ENCODE peak calls at places on chromosome 10, in ten cellular contexts. J is HCEC 1CT; M is lower lobe of right lung; D is WERI-Rb-1; Z is substantia nigra; W is endothelial cell; Y is stimulated activated naive CD4-positive, alpha-beta T cell; A is EL; G is AG04450; L is stimulated activated CD4-positive, alpha-beta T cell treated with anti-CD3 and anti-CD28 coated beads, TNF-alpha, amount 100 ng/mL, for 4 hours. T is an unnamed sample.

GRCh38 chr10:78342787-78343186 is 309.1 kb downstream of the RPS24 start:
- DNase-seq in J (no peak), Z (no peak), G (no peak), M (no peak), L (no peak), A (no peak), W (no peak), Y (no peak), D (peak; percentile 47), T (no peak)

GRCh38 chr10:125009580-125010235 is 67.8 kb downstream of the ZRANB1 start:
- DNase-seq in W (no peak), Y (no peak), G (no peak), Z (no peak), M (peak; percentile 37), A (no peak), J (no peak), D (no peak), L (no peak), T (no peak)

GRCh38 chr10:71753091-71753959 is 20.0 kb downstream of the VSIR start:
- DNase-seq in M (peak; percentile 82), D (no peak), Y (no peak), Z (peak; percentile 39), J (no peak), W (no peak), A (no peak), G (no peak), L (no peak), T (no peak)

GRCh38 chr10:106147050-106147449 is 1017.5 kb downstream of the SORCS1 start:
- DNase-seq in A (no peak), Z (no peak), Y (no peak), L (no peak), J (no peak), D (no peak), M (no peak), W (no peak), G (no peak), T (no peak)

GRCh38 chr10:76902949-76903348 is 734.7 kb downstream of the KCNMA1 start:
- DNase-seq in G (no peak), W (peak; percentile 64), A (no peak), L (no peak), Y (no peak), M (peak; percentile 47), D (peak; percentile 80), J (no peak), Z (no peak), T (peak; percentile 25)

GRCh38 chr10:74730246-74730645 is 96.2 kb upstream of the KAT6B start:
- DNase-seq in G (no peak), L (no peak), M (no peak), Z (no peak), W (no peak), A (no peak), D (no peak), J (no peak), Y (no peak), T (no peak)

GRCh38 chr10:125003146-125003900 is 61.4 kb downstream of the ZRANB1 start:
- DNase-seq in J (no peak), M (peak; percentile 34), Z (no peak), A (no peak), W (no peak), D (no peak), G (no peak), Y (no peak), L (no peak), T (no peak)

GRCh38 chr10:6689036-6689435 is 109.0 kb upstream of the PRKCQ start:
- DNase-seq in G (no peak), W (no peak), Y (no peak), J (no peak), D (no peak), A (no peak), L (no peak), Z (no peak), M (no peak), T (peak; percentile 25)

GRCh38 chr10:9243861-9244515 is 1189.5 kb downstream of the GATA3 start:
- DNase-seq in A (no peak), J (no peak), D (peak; percentile 5), Z (no peak), L (no peak), Y (no peak), G (no peak), W (no peak), M (no peak), T (no peak)

GRCh38 chr10:78261291-78261690 is 227.6 kb downstream of the RPS24 start:
- DNase-seq in A (no peak), L (no peak), D (no peak), Y (no peak), J (no peak), G (no peak), W (no peak), Z (no peak), M (no peak), T (no peak)

GRCh38 chr10:28785018-28785417 is 107.7 kb downstream of the BAMBI start:
- DNase-seq in L (no peak), D (no peak), A (no peak), Y (no peak), J (no peak), G (no peak), Z (no peak), W (no peak), M (no peak), T (no peak)

GRCh38 chr10:33455029-33455428 is 120.6 kb upstream of the NRP1 start:
- DNase-seq in A (no peak), L (no peak), G (no peak), D (no peak), M (no peak), J (no peak), Y (no peak), Z (no peak), W (no peak), T (no peak)

GRCh38 chr10:83522881-83523386 is 616.4 kb upstream of the GHITM start:
- DNase-seq in L (no peak), M (no peak), J (no peak), Y (no peak), A (peak; percentile 68), G (no peak), Z (no peak), W (no peak), D (no peak), T (no peak)

GRCh38 chr10:17912764-17913163 is 39.0 kb upstream of the SLC39A12 start:
- DNase-seq in M (no peak), L (no peak), Y (no peak), G (no peak), J (no peak), Z (no peak), W (no peak), D (no peak), A (no peak), T (no peak)

GRCh38 chr10:18533921-18534320 is 117.5 kb downstream of the NSUN6 start:
- DNase-seq in A (no peak), D (no peak), Z (no peak), G (no peak), W (no peak), L (no peak), J (no peak), Y (no peak), M (no peak), T (no peak)

GRCh38 chr10:132133449-132134291 is 53.1 kb upstream of the DPYSL4 start:
- DNase-seq in L (no peak), M (peak; percentile 41), W (no peak), G (no peak), A (no peak), D (no peak), Z (no peak), Y (no peak), J (no peak), T (no peak)

GRCh38 chr10:116026315-116026714 is 246.7 kb downstream of the GFRA1 start:
- DNase-seq in L (no peak), Z (no peak), A (no peak), D (no peak), Y (no peak), J (no peak), W (no peak), G (no peak), M (no peak), T (no peak)

GRCh38 chr10:70502406-70502805 is 23.8 kb downstream of the PALD1 start:
- DNase-seq in W (no peak), D (no peak), J (no peak), Y (no peak), L (no peak), M (no peak), Z (no peak), A (no peak), G (no peak), T (no peak)

GRCh38 chr10:81002382-81002781 is 464.7 kb downstream of the SH2D4B start:
- DNase-seq in A (no peak), L (no peak), M (no peak), G (no peak), W (no peak), Z (no peak), D (no peak), J (no peak), Y (no peak), T (no peak)

GRCh38 chr10:60428387-60428737 is 38.7 kb upstream of the ANK3 start:
- DNase-seq in Y (no peak), M (no peak), A (no peak), J (no peak), W (no peak), G (no peak), D (no peak), L (no peak), Z (no peak), T (no peak)

GRCh38 chr10:114174462-114175190 is 623 bp upstream of the CCDC186 start:
- DNase-seq in M (peak; percentile 82), D (peak; percentile 41), A (no peak), J (peak; percentile 43), G (peak; percentile 3), Z (peak; percentile 3), W (peak; percentile 11), L (no peak), Y (no peak), T (no peak)

GRCh38 chr10:51877636-51878035 is 178.2 kb upstream of the CSTF2T start:
- DNase-seq in L (no peak), J (no peak), M (no peak), Z (no peak), W (no peak), Y (no peak), D (no peak), G (no peak), A (no peak), T (no peak)

GRCh38 chr10:72234560-72235095 is 18.6 kb upstream of the ASCC1 start:
- DNase-seq in Y (no peak), D (peak; percentile 38), G (no peak), A (no peak), W (no peak), Z (no peak), L (no peak), J (no peak), M (no peak), T (no peak)

GRCh38 chr10:129912161-129912917 is 51.7 kb downstream of the EBF3 start:
- DNase-seq in D (no peak), L (no peak), J (no peak), Z (no peak), G (no peak), W (no peak), M (no peak), A (no peak), Y (no peak), T (no peak)

GRCh38 chr10:11713186-11713743 is 28.9 kb upstream of the ECHDC3 start:
- DNase-seq in M (no peak), Z (no peak), J (no peak), A (no peak), L (no peak), Y (no peak), G (no peak), W (no peak), D (no peak), T (peak; percentile 50)

GRCh38 chr10:100362570-100363496 is 15.8 kb downstream of the SCD start:
- DNase-seq in J (no peak), L (no peak), Y (no peak), Z (peak; percentile 22), G (no peak), W (no peak), D (no peak), M (no peak), A (no peak), T (no peak)